ENCODE peak calls at places on chromosome 15, in five cellular contexts. F, B, C, J and A are unnamed samples.

GRCh38 chr15:60301024-60301423 is 96.8 kb downstream of the ANXA2 start:
- DNase-seq in F (no peak), B (no peak), C (no peak), J (no peak), A (no peak)

GRCh38 chr15:48447657-48448056 is 116.4 kb downstream of the DUT start:
- DNase-seq in F (no peak), B (peak), C (no peak), J (no peak), A (no peak)

GRCh38 chr15:40891810-40892448 is 2.3 kb upstream of the VPS18 start:
- DNase-seq in F (no peak), B (no peak), C (no peak), J (peak), A (no peak)

GRCh38 chr15:31554261-31554660 is 227.6 kb downstream of the KLF13 start:
- DNase-seq in F (peak), B (peak), C (no peak), J (no peak), A (no peak)

GRCh38 chr15:63596666-63597032 is 538 bp upstream of the FBXL22 start:
- DNase-seq in F (no peak), B (peak), C (no peak), J (no peak), A (no peak)

GRCh38 chr15:101608182-101608581 is 44.0 kb downstream of the TM2D3 start:
- DNase-seq in F (no peak), B (no peak), C (no peak), J (no peak), A (no peak)

GRCh38 chr15:66925721-66926120 is 139.7 kb upstream of the SMAD3 start:
- DNase-seq in F (no peak), B (no peak), C (no peak), J (no peak), A (no peak)

GRCh38 chr15:63340878-63341277 is 40.8 kb downstream of the CA12 start:
- DNase-seq in F (no peak), B (no peak), C (no peak), J (no peak), A (no peak)

GRCh38 chr15:44157679-44158078 is 37.4 kb downstream of the FRMD5 start:
- DNase-seq in F (no peak), B (peak), C (no peak), J (no peak), A (no peak)

GRCh38 chr15:73936181-73936580 is 9.9 kb downstream of the LOXL1 start:
- DNase-seq in F (no peak), B (no peak), C (peak), J (no peak), A (no peak)
- TF ChIP-seq CTCF in F (no peak), B (no peak), C (no peak), J (no peak), A (no peak)

DNA sequence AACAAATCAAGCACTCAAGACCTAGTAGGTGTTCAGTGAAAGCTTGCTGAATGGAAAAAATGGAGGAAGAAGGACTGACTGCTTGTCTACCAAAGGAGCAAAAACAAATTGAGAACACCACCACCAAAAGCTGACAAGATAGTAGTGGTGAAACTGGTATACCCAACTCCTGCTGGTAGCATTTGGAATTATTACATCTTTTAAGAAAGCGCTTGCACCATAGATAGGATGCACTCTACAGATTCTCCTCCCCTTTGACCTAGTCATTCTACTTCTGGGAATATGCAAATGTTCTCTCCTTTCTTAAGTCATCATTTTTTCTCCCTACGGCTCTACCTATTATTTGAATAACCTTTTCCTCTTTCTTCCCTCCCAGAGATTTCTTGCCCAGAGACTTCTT is 74.8 kb upstream of the TLE3 start:
- DNase-seq in F (no peak), B (no peak), C (no peak), J (no peak), A (no peak)
- TF ChIP-seq CTCF in F (no peak), B (no peak), C (no peak), J (no peak), A (no peak)

DNA sequence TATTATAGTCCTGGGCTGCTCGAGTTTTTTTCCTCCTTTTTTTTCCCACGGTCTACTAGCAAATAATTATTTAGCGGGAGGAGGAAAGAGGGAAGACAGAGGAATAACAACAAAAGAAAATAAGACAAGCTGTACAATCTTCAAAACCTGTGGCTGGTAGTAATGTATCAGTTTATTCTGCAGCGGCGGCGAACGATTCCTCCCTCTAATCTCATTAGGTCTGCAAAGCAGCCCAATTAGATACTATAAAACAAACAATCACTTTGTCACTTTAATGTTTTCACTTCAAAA is 398 bp upstream of the TLE3 start:
- DNase-seq in F (no peak), B (no peak), C (no peak), J (peak), A (no peak)
- TF ChIP-seq CTCF in F (no peak), B (no peak), C (no peak), J (no peak), A (peak)

DNA sequence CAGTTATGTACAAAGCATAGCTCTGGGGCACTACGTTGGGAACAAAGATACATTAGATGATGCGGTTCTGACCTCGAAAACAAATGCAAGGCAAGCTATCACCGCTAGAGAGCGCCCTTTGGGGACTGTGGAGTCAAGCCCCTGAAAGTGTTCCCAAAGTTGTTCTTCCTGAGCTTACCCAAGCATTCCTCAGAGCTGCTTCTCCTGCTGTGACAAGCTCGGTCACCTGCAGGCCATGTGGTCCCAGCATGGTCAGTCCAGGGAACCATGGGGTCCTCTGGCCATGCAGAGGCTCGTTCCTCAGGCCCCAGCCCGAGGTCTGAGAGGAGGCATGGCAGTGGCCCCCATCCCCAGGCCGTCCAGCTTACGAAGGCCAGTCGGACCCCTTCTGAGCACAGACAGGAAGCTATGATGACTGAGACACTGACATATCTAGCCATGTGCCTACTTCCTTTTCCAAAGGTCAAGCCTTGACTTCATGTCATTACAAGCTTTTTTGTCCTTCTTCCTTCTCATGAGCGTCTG is 79.5 kb downstream of the ATP10A start:
- DNase-seq in F (no peak), B (no peak), C (no peak), J (no peak), A (no peak)
- TF ChIP-seq CTCF in F (no peak), B (peak), C (no peak), J (no peak), A (peak)

GRCh38 chr15:93617443-93617842 is 528.4 kb upstream of the RGMA start:
- DNase-seq in F (no peak), B (no peak), C (no peak), J (no peak), A (no peak)
- TF ChIP-seq CTCF in F (no peak), B (no peak), C (no peak), J (no peak), A (no peak)

GRCh38 chr15:23759964-23760363 is 72.9 kb upstream of the NDN start:
- DNase-seq in F (no peak), B (no peak), C (no peak), J (no peak), A (no peak)
- TF ChIP-seq CTCF in F (no peak), B (no peak), C (no peak), J (peak), A (no peak)

DNA sequence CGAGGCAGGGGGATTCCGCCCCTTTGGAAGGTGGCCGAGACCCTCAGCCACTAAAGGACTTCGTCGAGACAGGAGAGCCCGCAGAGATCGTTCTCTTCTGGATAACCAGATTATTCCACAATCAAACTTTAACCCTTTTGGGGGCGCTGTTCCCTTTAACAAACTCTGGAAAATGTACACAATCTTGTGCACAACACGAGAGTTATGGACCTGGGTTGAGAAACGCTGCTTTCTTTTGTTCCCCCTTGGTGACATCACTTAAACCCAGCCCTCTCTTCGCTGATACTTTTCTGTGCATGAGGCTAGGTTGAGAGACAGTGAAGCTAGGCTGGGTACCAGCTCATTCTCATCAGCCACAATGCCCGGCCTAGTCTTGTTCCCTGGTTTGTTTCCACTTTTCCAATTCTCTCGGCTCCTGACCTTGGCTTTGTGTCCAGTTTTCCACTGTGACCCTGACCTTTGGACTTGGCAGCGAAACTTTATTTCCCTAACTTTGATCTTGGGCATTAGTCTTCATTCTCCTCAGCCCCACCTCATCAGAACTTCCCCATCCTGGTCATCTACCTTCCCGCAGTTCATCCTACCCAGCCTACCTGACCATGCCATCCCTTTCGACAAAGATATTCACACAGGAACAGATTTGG is 797 bp upstream of the ADPGK start:
- DNase-seq in F (no peak), B (peak), C (no peak), J (no peak), A (no peak)
- TF ChIP-seq CTCF in F (peak), B (peak), C (peak), J (peak), A (no peak)